ENCODE peak calls at places on chromosomes 2 and 18, in four cellular contexts. One of them, this sample, is unnamed.
A peak's percentile ranks its signal among the peaks of the same experiment; 100 is the strongest.

GRCh38 chr2:34147780-34148179 is 548.7 kb upstream of the FAM98A start:
- DNase-seq in M059J: no peak
- DNase-seq in fibroblast of lung: no peak
- DNase-seq in activated T-cell treated with anti-CD3 and anti-CD28 coated beads for 24 hours: no peak
- DNase-seq in this sample: no peak

GRCh38 chr18:79615091-79615490 is 64.5 kb upstream of the CTDP1 start:
- DNase-seq in fibroblast of lung: no peak
- DNase-seq in M059J: no peak
- DNase-seq in activated T-cell treated with anti-CD3 and anti-CD28 coated beads for 24 hours: no peak
- DNase-seq in this sample: no peak

GRCh38 chr2:30400151-30400954 is 46.7 kb upstream of the LCLAT1 start:
- DNase-seq in M059J: no peak
- DNase-seq in activated T-cell treated with anti-CD3 and anti-CD28 coated beads for 24 hours: no peak
- DNase-seq in fibroblast of lung: no peak
- DNase-seq in this sample: no peak

GRCh38 chr18:44882163-44882881 is 201.6 kb downstream of the SETBP1 start:
- DNase-seq in activated T-cell treated with anti-CD3 and anti-CD28 coated beads for 24 hours: no peak
- DNase-seq in M059J: no peak
- DNase-seq in fibroblast of lung: no peak
- DNase-seq in this sample: no peak

GRCh38 chr2:60796573-60797509 is 40.8 kb downstream of the PAPOLG start:
- DNase-seq in M059J: no peak
- DNase-seq in fibroblast of lung: peak; percentile 23
- DNase-seq in activated T-cell treated with anti-CD3 and anti-CD28 coated beads for 24 hours: no peak
- DNase-seq in this sample: no peak

GRCh38 chr2:1973636-1974035 is 229.3 kb upstream of the PXDN start:
- DNase-seq in M059J: no peak
- DNase-seq in fibroblast of lung: no peak
- DNase-seq in activated T-cell treated with anti-CD3 and anti-CD28 coated beads for 24 hours: no peak
- DNase-seq in this sample: no peak

GRCh38 chr2:223055836-223056235 is 3.8 kb downstream of the KCNE4 start:
- DNase-seq in M059J: peak; percentile 76
- DNase-seq in activated T-cell treated with anti-CD3 and anti-CD28 coated beads for 24 hours: no peak
- DNase-seq in fibroblast of lung: no peak
- DNase-seq in this sample: no peak

GRCh38 chr18:39960545-39960944 is 1994.5 kb upstream of the PIK3C3 start:
- DNase-seq in M059J: peak; percentile 77
- DNase-seq in fibroblast of lung: no peak
- DNase-seq in activated T-cell treated with anti-CD3 and anti-CD28 coated beads for 24 hours: no peak
- DNase-seq in this sample: no peak

GRCh38 chr2:96396587-96396986 is 61.0 kb downstream of the NCAPH start:
- DNase-seq in fibroblast of lung: no peak
- DNase-seq in M059J: no peak
- DNase-seq in activated T-cell treated with anti-CD3 and anti-CD28 coated beads for 24 hours: no peak
- DNase-seq in this sample: no peak

GRCh38 chr2:219728993-219729487 is 101.6 kb downstream of the SLC4A3 start:
- DNase-seq in M059J: no peak
- DNase-seq in fibroblast of lung: no peak
- DNase-seq in activated T-cell treated with anti-CD3 and anti-CD28 coated beads for 24 hours: no peak
- DNase-seq in this sample: no peak